ENCODE peak calls at places on chromosome 2, in eight cellular contexts. C is tibial nerve, U is DMS153, V is astrocyte of the cerebellum, B is posterior vena cava, Y is bronchial epithelial cell, R is EL, T is amniotic stem cell. I is an unnamed sample.

GRCh38 chr2:240595381-240596079 is 9.0 kb downstream of the CAPN10 start:
- DNase-seq in C (no peak), U (no peak), V (no peak), B (peak), Y (no peak), R (no peak), T (no peak), I (no peak)

GRCh38 chr2:75569546-75569945 is 8.8 kb upstream of the EVA1A start:
- DNase-seq in C (no peak), U (no peak), V (no peak), B (no peak), Y (peak), R (no peak), T (no peak), I (no peak)

GRCh38 chr2:177244244-177244771 is 20.2 kb downstream of the NFE2L2 start:
- DNase-seq in C (no peak), U (no peak), V (no peak), B (no peak), Y (no peak), R (no peak), T (no peak), I (no peak)

GRCh38 chr2:197306024-197306690 is 4.4 kb downstream of the ANKRD44 start:
- DNase-seq in C (no peak), U (no peak), V (no peak), B (no peak), Y (no peak), R (no peak), T (no peak), I (no peak)

GRCh38 chr2:36578343-36579296 is 19.3 kb downstream of the FEZ2 start:
- DNase-seq in C (no peak), U (no peak), V (no peak), B (no peak), Y (peak), R (no peak), T (no peak), I (no peak)

GRCh38 chr2:189109921-189110397 is 69.6 kb downstream of the COL5A2 start:
- DNase-seq in C (no peak), U (no peak), V (no peak), B (no peak), Y (no peak), R (no peak), T (no peak), I (no peak)

GRCh38 chr2:23436346-23437099 is 51.5 kb downstream of the KLHL29 start:
- DNase-seq in C (no peak), U (peak), V (no peak), B (no peak), Y (no peak), R (no peak), T (no peak), I (no peak)

GRCh38 chr2:72612614-72613160 is 213.1 kb downstream of the EXOC6B start:
- DNase-seq in C (no peak), U (no peak), V (no peak), B (no peak), Y (peak), R (no peak), T (no peak), I (no peak)

GRCh38 chr2:152740743-152741328 is 22.4 kb downstream of the ARL6IP6 start:
- DNase-seq in C (no peak), U (no peak), V (peak), B (no peak), Y (peak), R (peak), T (peak), I (no peak)

GRCh38 chr2:218430721-218431120 is 11.8 kb downstream of the VIL1 start:
- DNase-seq in C (no peak), U (no peak), V (no peak), B (peak), Y (no peak), R (no peak), T (no peak), I (no peak)